ENCODE peak calls at places on chromosomes 11 and 22, in four cellular contexts. O is GF-D8, P is hippocampal formation, I is BE2C. L is an unnamed sample.

GRCh38 chr22:19912236-19912999 is 29.2 kb upstream of the COMT start:
- DNase-seq in P (no peak), I (no peak), O (no peak), L (peak)

GRCh38 chr11:112725636-112726035 is 235.6 kb upstream of the NCAM1 start:
- DNase-seq in O (no peak), I (no peak), P (no peak), L (no peak)

GRCh38 chr22:46998346-46998745 is 235.9 kb downstream of the TBC1D22A start:
- DNase-seq in O (no peak), P (no peak), I (no peak), L (no peak)

GRCh38 chr11:16603245-16603644 is 135.2 kb upstream of the C11orf58 start:
- DNase-seq in P (no peak), O (no peak), I (no peak), L (no peak)

GRCh38 chr11:62555464-62556092 is 9.0 kb upstream of the AHNAK start:
- DNase-seq in P (no peak), I (no peak), O (peak), L (peak)

GRCh38 chr11:83425137-83425466 is 138.9 kb upstream of the CCDC90B start:
- DNase-seq in P (no peak), I (no peak), O (no peak), L (no peak)

GRCh38 chr22:20569059-20570058 is 61.9 kb downstream of the MED15 start:
- DNase-seq in O (peak), I (no peak), P (no peak), L (no peak)

GRCh38 chr11:134313821-134314607 is 17.8 kb upstream of the GLB1L2 start:
- DNase-seq in O (no peak), I (no peak), P (no peak), L (no peak)

GRCh38 chr22:46323126-46323525 is 12.4 kb upstream of the TRMU start:
- DNase-seq in I (no peak), O (no peak), P (no peak), L (no peak)

GRCh38 chr11:70348191-70348590 is 50.1 kb upstream of the CTTN start:
- DNase-seq in O (no peak), P (no peak), I (no peak), L (no peak)

GRCh38 chr11:64534950-64535349 is 56.1 kb upstream of the SLC22A12 start:
- DNase-seq in I (no peak), P (no peak), O (no peak), L (no peak)

GRCh38 chr11:61341706-61342105 is 8.7 kb downstream of the TKFC start:
- DNase-seq in I (no peak), P (no peak), O (no peak), L (no peak)

GRCh38 chr11:134725939-134726639 is 314.0 kb upstream of the B3GAT1 start:
- DNase-seq in P (no peak), I (no peak), O (no peak), L (no peak)

GRCh38 chr11:61782841-61783240 is 9.6 kb downstream of the TMEM258 start:
- DNase-seq in I (no peak), P (no peak), O (no peak), L (no peak)

GRCh38 chr22:26033071-26033470 is 136.2 kb upstream of the SEZ6L start:
- DNase-seq in O (no peak), I (no peak), P (no peak), L (no peak)

GRCh38 chr11:72685560-72686480 is 11.6 kb upstream of the PDE2A start:
- DNase-seq in P (no peak), O (no peak), I (no peak), L (peak)

GRCh38 chr11:116414357-116414756 is 358.4 kb downstream of the BUD13 start:
- DNase-seq in I (no peak), O (no peak), P (no peak), L (no peak)

GRCh38 chr22:17581056-17581455 is 17.8 kb downstream of the SLC25A18 start:
- DNase-seq in I (no peak), O (no peak), P (no peak), L (no peak)

GRCh38 chr11:69130586-69131566 is 24.9 kb upstream of the SMIM38 start:
- DNase-seq in I (no peak), P (no peak), O (no peak), L (no peak)

GRCh38 chr11:65251476-65251875 is 10.3 kb upstream of the POLA2 start:
- DNase-seq in P (no peak), O (no peak), I (no peak), L (no peak)

GRCh38 chr11:46364056-46364455 is 16.8 kb downstream of the DGKZ start:
- DNase-seq in P (no peak), I (no peak), O (no peak), L (no peak)

GRCh38 chr22:39522567-39523300 is 2.4 kb downstream of the ATF4 start:
- DNase-seq in O (no peak), P (no peak), I (peak), L (peak)

GRCh38 chr11:133966924-133967598 is 10.3 kb upstream of the IGSF9B start:
- DNase-seq in I (no peak), P (peak), O (no peak), L (no peak)

GRCh38 chr11:63903884-63904283 is 13.1 kb downstream of the RCOR2 start:
- DNase-seq in P (no peak), I (no peak), O (no peak), L (no peak)

GRCh38 chr11:111586305-111586915 is 15.8 kb upstream of the SIK2 start:
- DNase-seq in I (peak), O (peak), P (no peak), L (peak)

GRCh38 chr22:49677495-49677889 is 150.2 kb downstream of the BRD1 start:
- DNase-seq in O (no peak), I (no peak), P (no peak), L (peak)

GRCh38 chr11:69209038-69209350 is 53.3 kb downstream of the SMIM38 start:
- DNase-seq in I (no peak), O (no peak), P (no peak), L (no peak)

GRCh38 chr11:35148163-35148562 is 9.2 kb downstream of the CD44 start:
- DNase-seq in O (no peak), I (no peak), P (no peak), L (no peak)

GRCh38 chr22:36328635-36329216 is 59.0 kb downstream of the MYH9 start:
- DNase-seq in O (peak), P (no peak), I (peak), L (peak)

GRCh38 chr22:34808618-34809017 is 257.3 kb upstream of the ISX start:
- DNase-seq in I (no peak), P (no peak), O (no peak), L (no peak)

GRCh38 chr22:39148727-39149535 is 3.5 kb downstream of the CBX7 start:
- DNase-seq in P (peak), O (no peak), I (peak), L (no peak)

GRCh38 chr11:62850911-62851806 is 11.8 kb upstream of the WDR74 start:
- DNase-seq in P (no peak), I (peak), O (no peak), L (peak)

GRCh38 chr11:69231466-69232018 is 62.4 kb upstream of the MYEOV start:
- DNase-seq in P (no peak), I (no peak), O (no peak), L (no peak)